ENCODE peak calls at places on chromosomes 11 and 22, in five cellular contexts. S, Z, W, M and R are unnamed samples.

GRCh38 chr22:50621948-50622722 is 5.8 kb downstream of the ARSA start:
- DNase-seq in S (peak), Z (no peak), W (no peak), M (peak), R (peak)

GRCh38 chr11:121416909-121417567 is 35.1 kb upstream of the SORL1 start:
- DNase-seq in S (no peak), Z (peak), W (peak), M (no peak), R (no peak)

GRCh38 chr11:117197516-117198456 is 1.4 kb upstream of the TAGLN start:
- DNase-seq in S (no peak), Z (no peak), W (peak), M (peak), R (peak)

GRCh38 chr11:16607675-16608644 is 130.5 kb upstream of the C11orf58 start:
- DNase-seq in S (no peak), Z (peak), W (peak), M (peak), R (no peak)

GRCh38 chr22:27041745-27042144 is 384.4 kb downstream of the MIAT start:
- DNase-seq in S (no peak), Z (no peak), W (no peak), M (no peak), R (no peak)

GRCh38 chr22:49247194-49247924 is 580.3 kb downstream of the BRD1 start:
- DNase-seq in S (no peak), Z (no peak), W (no peak), M (no peak), R (peak)

GRCh38 chr11:115717215-115717584 is 213.0 kb upstream of the CADM1 start:
- DNase-seq in S (no peak), Z (no peak), W (no peak), M (no peak), R (no peak)

GRCh38 chr22:37100589-37101127 is 8.9 kb downstream of the TMPRSS6 start:
- DNase-seq in S (no peak), Z (no peak), W (no peak), M (no peak), R (no peak)

GRCh38 chr22:44088976-44089570 is 65.0 kb downstream of the PARVB start:
- DNase-seq in S (no peak), Z (no peak), W (no peak), M (no peak), R (no peak)

GRCh38 chr22:44314425-44315067 is 1.8 kb upstream of the SHISAL1 start:
- DNase-seq in S (no peak), Z (no peak), W (no peak), M (no peak), R (no peak)

GRCh38 chr11:112839051-112839450 is 122.2 kb upstream of the NCAM1 start:
- DNase-seq in S (no peak), Z (no peak), W (no peak), M (no peak), R (no peak)

GRCh38 chr22:19817561-19818263 is 37.0 kb downstream of the GNB1L start:
- DNase-seq in S (no peak), Z (no peak), W (no peak), M (no peak), R (no peak)

GRCh38 chr11:110430267-110431211 is 791 bp downstream of the FDX1 start:
- DNase-seq in S (peak), Z (peak), W (peak), M (peak), R (no peak)

GRCh38 chr11:102546427-102546826 is 15.9 kb upstream of the MMP7 start:
- DNase-seq in S (no peak), Z (no peak), W (no peak), M (no peak), R (no peak)

GRCh38 chr11:78429667-78430066 is 12.0 kb upstream of the GAB2 start:
- DNase-seq in S (peak), Z (no peak), W (no peak), M (no peak), R (no peak)

GRCh38 chr11:96178014-96178745 is 164.8 kb downstream of the MAML2 start:
- DNase-seq in S (no peak), Z (peak), W (no peak), M (no peak), R (no peak)

GRCh38 chr22:23032681-23033080 is 37.6 kb upstream of the GNAZ start:
- DNase-seq in S (no peak), Z (no peak), W (no peak), M (no peak), R (no peak)

GRCh38 chr22:42836026-42836425 is 21.0 kb downstream of the ARFGAP3 start:
- DNase-seq in S (no peak), Z (no peak), W (no peak), M (no peak), R (no peak)

GRCh38 chr11:2670541-2671100 is 29.2 kb downstream of the KCNQ1OT1 start:
- DNase-seq in S (no peak), Z (no peak), W (no peak), M (no peak), R (no peak)

GRCh38 chr11:37704791-37705190 is 1106.8 kb upstream of the RAG2 start:
- DNase-seq in S (no peak), Z (no peak), W (peak), M (no peak), R (no peak)

GRCh38 chr22:31046591-31047226 is 34.4 kb upstream of the SMTN start:
- DNase-seq in S (no peak), Z (peak), W (peak), M (no peak), R (no peak)

GRCh38 chr11:111355956-111356659 is 23.0 kb downstream of the POU2AF1 start:
- DNase-seq in S (no peak), Z (no peak), W (no peak), M (no peak), R (no peak)

GRCh38 chr11:10728779-10729472 is 22.1 kb upstream of the CTR9 start:
- DNase-seq in S (no peak), Z (no peak), W (peak), M (peak), R (peak)

GRCh38 chr22:50085211-50085999 is at the start of gene MLC1:
- DNase-seq in S (no peak), Z (no peak), W (peak), M (no peak), R (no peak)

GRCh38 chr11:1628506-1629325 is 859 bp upstream of the KRTAP5-5 start:
- DNase-seq in S (peak), Z (peak), W (peak), M (peak), R (peak)

GRCh38 chr11:124656759-124657627 is 16.5 kb downstream of the SIAE start:
- DNase-seq in S (no peak), Z (no peak), W (peak), M (peak), R (no peak)

GRCh38 chr11:11946180-11946579 is 62.2 kb downstream of the DKK3 start:
- DNase-seq in S (no peak), Z (no peak), W (no peak), M (no peak), R (no peak)

GRCh38 chr22:37433786-37434185 is 6.5 kb upstream of the ELFN2 start:
- DNase-seq in S (no peak), Z (no peak), W (peak), M (no peak), R (no peak)

GRCh38 chr11:108340958-108341357 is 118.1 kb downstream of the ATM start:
- DNase-seq in S (no peak), Z (no peak), W (no peak), M (no peak), R (peak)

GRCh38 chr11:43779306-43779705 is 98.8 kb downstream of the HSD17B12 start:
- DNase-seq in S (no peak), Z (no peak), W (no peak), M (no peak), R (no peak)

GRCh38 chr22:47100646-47101045 is 338.2 kb downstream of the TBC1D22A start:
- DNase-seq in S (no peak), Z (no peak), W (no peak), M (no peak), R (no peak)

GRCh38 chr22:44403930-44404329 is 91.2 kb upstream of the SHISAL1 start:
- DNase-seq in S (no peak), Z (no peak), W (no peak), M (no peak), R (no peak)

GRCh38 chr11:96869207-96869606 is 479.4 kb downstream of the JRKL start:
- DNase-seq in S (no peak), Z (no peak), W (peak), M (no peak), R (no peak)

GRCh38 chr11:66851698-66852465 is 5.0 kb upstream of the LRFN4 start:
- DNase-seq in S (peak), Z (no peak), W (no peak), M (peak), R (peak)

GRCh38 chr22:41975299-41976069 is 6.2 kb downstream of the SEPTIN3 start:
- DNase-seq in S (no peak), Z (no peak), W (no peak), M (no peak), R (no peak)

GRCh38 chr11:13874596-13874995 is 87.9 kb upstream of the SPON1 start:
- DNase-seq in S (no peak), Z (no peak), W (no peak), M (no peak), R (no peak)

GRCh38 chr11:13880719-13881118 is 81.8 kb upstream of the SPON1 start:
- DNase-seq in S (no peak), Z (no peak), W (no peak), M (no peak), R (no peak)

GRCh38 chr11:13878077-13878476 is 84.4 kb upstream of the SPON1 start:
- DNase-seq in S (no peak), Z (no peak), W (no peak), M (no peak), R (no peak)

GRCh38 chr11:13876423-13876822 is 86.1 kb upstream of the SPON1 start:
- DNase-seq in S (no peak), Z (no peak), W (no peak), M (no peak), R (no peak)

GRCh38 chr11:13875643-13876042 is 86.9 kb upstream of the SPON1 start:
- DNase-seq in S (no peak), Z (no peak), W (no peak), M (peak), R (no peak)
- TF ChIP-seq EZH2 in S (no peak), Z (no peak), W (no peak), M (no peak), R (no peak)

GRCh38 chr11:64317961-64318693 is at the start of gene PRDX5:
- DNase-seq in S (peak), Z (peak), W (peak), M (peak), R (peak)
- TF ChIP-seq EZH2 in S (no peak), Z (no peak), W (no peak), M (no peak), R (no peak)

GRCh38 chr11:118635642-118636041 is 28.2 kb downstream of the PHLDB1 start:
- DNase-seq in S (no peak), Z (no peak), W (no peak), M (no peak), R (no peak)
- TF ChIP-seq EZH2 in S (no peak), Z (no peak), W (no peak), M (no peak), R (no peak)

DNA sequence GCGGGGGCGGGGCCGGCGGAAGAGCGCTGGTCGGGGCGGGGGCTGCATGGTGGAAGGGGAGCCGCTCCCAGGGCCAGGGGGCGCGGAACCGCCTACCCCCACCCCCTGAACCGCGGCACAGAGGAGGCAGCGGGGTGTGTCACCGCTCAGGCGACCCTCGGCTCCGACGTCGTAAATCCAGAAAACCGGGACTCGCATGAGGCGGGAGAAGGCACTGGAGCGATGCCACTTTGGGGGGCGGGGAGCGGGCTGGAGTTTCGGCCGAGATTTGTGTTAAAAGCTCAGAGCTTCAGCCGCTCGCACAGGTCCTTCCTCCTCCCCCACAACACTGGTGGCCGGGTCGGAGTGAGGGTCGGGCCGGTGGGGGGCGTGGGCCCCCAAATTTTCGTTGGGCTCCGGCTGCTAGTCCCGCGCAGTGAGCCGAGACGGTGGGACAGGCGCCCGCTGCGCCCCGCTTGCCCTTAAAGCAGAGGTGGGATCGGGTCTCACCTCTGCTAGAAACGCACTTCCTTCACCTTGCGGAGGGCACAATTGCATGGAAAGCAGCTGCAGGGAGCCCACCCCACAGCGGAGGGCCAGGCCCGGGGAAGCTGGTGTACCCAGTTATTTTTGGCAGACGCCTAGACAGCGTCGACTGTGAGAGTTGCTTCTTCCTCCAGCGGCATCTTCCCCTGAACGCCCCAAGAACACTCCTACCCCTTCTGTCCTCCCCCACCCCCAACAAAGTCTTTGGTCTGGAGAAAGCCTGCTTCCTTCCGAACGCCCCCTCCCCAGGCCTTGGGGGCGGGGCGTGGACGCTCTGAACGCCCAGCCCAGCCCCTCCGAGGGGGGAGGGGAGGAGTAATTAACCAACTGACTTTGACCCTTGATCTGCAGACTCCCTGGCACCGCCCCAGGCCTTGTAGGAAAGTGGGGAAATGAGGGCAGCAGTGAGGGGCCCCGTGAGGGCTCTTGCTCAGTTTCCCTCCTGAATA is 1.1 kb downstream of the OVOL1 start:
- DNase-seq in S (no peak), Z (no peak), W (no peak), M (peak), R (peak)
- TF ChIP-seq EZH2 in S (peak), Z (peak), W (peak), M (peak), R (no peak)

GRCh38 chr11:83459802-83460201 is 173.6 kb upstream of the CCDC90B start:
- DNase-seq in S (no peak), Z (peak), W (no peak), M (no peak), R (no peak)
- TF ChIP-seq EZH2 in S (no peak), Z (no peak), W (no peak), M (no peak), R (no peak)

DNA sequence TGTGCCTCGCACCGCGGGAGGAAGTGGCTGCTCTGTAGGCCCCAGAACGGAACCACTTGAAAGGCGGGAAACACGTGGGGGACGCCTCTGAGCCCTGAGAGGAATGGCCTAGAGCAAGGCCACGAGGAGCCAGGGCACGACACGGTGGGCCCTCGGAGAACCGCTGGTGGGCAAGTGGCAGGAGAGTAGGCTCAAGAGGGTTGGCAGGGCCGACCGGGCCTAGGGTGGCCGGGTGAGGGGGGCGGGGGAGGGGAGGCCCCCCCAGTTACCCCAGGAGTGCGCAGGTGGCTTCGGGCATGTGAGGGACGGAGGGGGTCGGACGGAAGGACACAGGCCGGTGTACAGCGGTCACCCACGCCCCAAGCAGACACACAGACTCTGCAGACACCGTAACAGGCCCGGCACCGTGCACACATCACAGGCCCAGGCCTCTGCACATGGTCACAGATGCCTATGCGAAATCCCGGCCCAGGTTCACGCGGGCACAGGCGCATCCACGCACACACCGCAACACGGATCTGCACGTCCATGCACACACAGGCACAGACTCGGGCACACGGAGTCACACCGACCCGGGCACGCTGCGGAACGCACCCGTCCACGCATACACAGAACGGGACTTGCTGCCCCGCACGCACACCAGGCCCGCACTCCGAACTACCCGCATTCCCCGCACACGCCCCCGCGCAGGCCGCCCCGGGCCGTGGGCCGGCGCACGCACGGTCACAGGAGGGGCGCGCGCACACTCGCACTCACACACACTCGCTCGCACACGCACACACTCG is at the start of gene MGAT3:
- DNase-seq in S (no peak), Z (no peak), W (no peak), M (no peak), R (no peak)
- TF ChIP-seq EZH2 in S (no peak), Z (peak), W (peak), M (no peak), R (no peak)

GRCh38 chr11:61579398-61580291 is 1.2 kb downstream of the SYT7 start:
- DNase-seq in S (no peak), Z (no peak), W (no peak), M (peak), R (peak)
- TF ChIP-seq EZH2 in S (no peak), Z (peak), W (no peak), M (peak), R (peak)

GRCh38 chr11:128691802-128692749 is 1.8 kb upstream of the FLI1 start:
- DNase-seq in S (no peak), Z (peak), W (no peak), M (peak), R (no peak)
- TF ChIP-seq EZH2 in S (no peak), Z (no peak), W (peak), M (no peak), R (no peak)

GRCh38 chr11:44926036-44926435 is 24.6 kb downstream of the TP53I11 start:
- DNase-seq in S (no peak), Z (no peak), W (no peak), M (no peak), R (no peak)

GRCh38 chr11:44928807-44929206 is 21.9 kb downstream of the TP53I11 start:
- DNase-seq in S (no peak), Z (no peak), W (no peak), M (peak), R (no peak)

GRCh38 chr11:44928144-44928543 is 22.5 kb downstream of the TP53I11 start:
- DNase-seq in S (no peak), Z (no peak), W (no peak), M (no peak), R (no peak)

GRCh38 chr11:44923796-44924195 is 26.9 kb downstream of the TP53I11 start:
- DNase-seq in S (no peak), Z (no peak), W (no peak), M (no peak), R (no peak)

DNA sequence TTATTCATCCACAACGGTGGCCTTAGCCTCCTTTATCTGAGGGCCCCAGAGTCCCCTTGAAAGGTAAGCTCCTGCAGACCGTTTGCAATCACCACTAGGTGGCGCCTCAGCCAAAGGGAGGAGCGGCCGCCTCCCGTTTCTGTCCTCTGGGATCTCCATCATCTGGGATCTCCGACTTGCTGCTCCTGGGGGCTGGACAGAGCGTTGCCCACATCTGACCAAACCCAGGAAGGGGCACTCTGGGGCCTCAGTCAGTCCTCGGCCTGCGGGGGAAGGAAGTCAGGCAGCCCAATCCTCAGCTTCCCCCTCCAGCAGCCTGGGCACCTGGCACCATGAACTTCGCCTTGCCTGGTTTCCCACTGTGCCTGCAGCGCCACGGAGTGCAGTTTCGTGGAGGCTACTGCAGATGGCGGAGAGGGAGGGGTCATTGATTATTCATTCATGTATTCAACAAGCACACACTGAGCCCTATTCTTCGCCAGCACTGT is 23.5 kb downstream of the TP53I11 start:
- DNase-seq in S (peak), Z (peak), W (peak), M (peak), R (peak)
- TF ChIP-seq EZH2 in S (no peak), Z (no peak), W (no peak), M (no peak), R (no peak)

GRCh38 chr11:7251836-7252682 is at the start of gene SYT9:
- DNase-seq in S (peak), Z (peak), W (peak), M (peak), R (peak)
- TF ChIP-seq EZH2 in S (no peak), Z (peak), W (no peak), M (no peak), R (no peak)